ENCODE peak calls at places on chromosomes 6 and 20, in eight cellular contexts. E is cardiac fibroblast, P is fibroblast of mammary gland, N is AG04450, L is mucosa of descending colon, X is endodermal cell, H is RWPE1, Q is fibroblast of lung. T is an unnamed sample.

GRCh38 chr6:134081506-134081905 is 29.1 kb upstream of the SLC2A12 start:
- DNase-seq in E (no peak), P (no peak), N (no peak), L (no peak), X (no peak), H (no peak), Q (no peak), T (no peak)

GRCh38 chr20:11499235-11499634 is 418.5 kb upstream of the BTBD3 start:
- DNase-seq in E (no peak), P (no peak), N (no peak), L (no peak), X (no peak), H (peak; percentile 8), Q (peak; percentile 29), T (no peak)

GRCh38 chr6:142907544-142907943 is 37.4 kb downstream of the HIVEP2 start:
- DNase-seq in E (no peak), P (no peak), N (no peak), L (no peak), X (no peak), H (no peak), Q (no peak), T (no peak)

GRCh38 chr6:54335871-54336270 is 27.6 kb downstream of the TINAG start:
- DNase-seq in E (peak; percentile 89), P (peak; percentile 98), N (peak; percentile 85), L (no peak), X (no peak), H (peak; percentile 88), Q (peak; percentile 99), T (peak; percentile 80)

GRCh38 chr20:50717974-50718761 is 13.2 kb upstream of the PARD6B start:
- DNase-seq in E (no peak), P (peak; percentile 46), N (no peak), L (no peak), X (peak; percentile 58), H (no peak), Q (no peak), T (no peak)

GRCh38 chr6:25165817-25166216 is 113.4 kb upstream of the CARMIL1 start:
- DNase-seq in E (no peak), P (no peak), N (no peak), L (no peak), X (no peak), H (no peak), Q (no peak), T (no peak)

GRCh38 chr6:321158-321438 is 28.8 kb downstream of the DUSP22 start:
- DNase-seq in E (no peak), P (no peak), N (no peak), L (no peak), X (no peak), H (no peak), Q (no peak), T (no peak)

GRCh38 chr6:32132110-32132509 is 2.0 kb upstream of the FKBPL start:
- DNase-seq in E (no peak), P (no peak), N (no peak), L (no peak), X (no peak), H (no peak), Q (no peak), T (no peak)

GRCh38 chr6:79467716-79468115 is 69.5 kb downstream of the LCA5 start:
- DNase-seq in E (peak; percentile 22), P (peak; percentile 10), N (no peak), L (no peak), X (peak; percentile 67), H (no peak), Q (peak; percentile 10), T (no peak)

GRCh38 chr6:7311920-7312615 is 931 bp downstream of the SSR1 start:
- DNase-seq in E (peak; percentile 53), P (peak; percentile 55), N (no peak), L (no peak), X (no peak), H (no peak), Q (peak; percentile 57), T (no peak)

GRCh38 chr6:34809914-34810882 is 18.3 kb downstream of the BLTP3A start:
- DNase-seq in E (peak; percentile 18), P (no peak), N (no peak), L (no peak), X (no peak), H (no peak), Q (peak; percentile 41), T (no peak)

GRCh38 chr20:58708246-58708931 is 15.8 kb downstream of the NPEPL1 start:
- DNase-seq in E (no peak), P (no peak), N (no peak), L (no peak), X (peak; percentile 46), H (no peak), Q (no peak), T (no peak)

GRCh38 chr6:161694995-161695394 is 421.1 kb upstream of the AGPAT4 start:
- DNase-seq in E (peak; percentile 53), P (peak; percentile 61), N (no peak), L (no peak), X (peak; percentile 61), H (peak; percentile 5), Q (peak; percentile 11), T (peak; percentile 7)

GRCh38 chr20:6700563-6701328 is 66.7 kb upstream of the BMP2 start:
- DNase-seq in E (no peak), P (no peak), N (no peak), L (peak; percentile 40), X (no peak), H (no peak), Q (no peak), T (no peak)

GRCh38 chr20:51142448-51142847 is 119.5 kb upstream of the KCNG1 start:
- DNase-seq in E (no peak), P (no peak), N (no peak), L (no peak), X (no peak), H (no peak), Q (no peak), T (no peak)

DNA sequence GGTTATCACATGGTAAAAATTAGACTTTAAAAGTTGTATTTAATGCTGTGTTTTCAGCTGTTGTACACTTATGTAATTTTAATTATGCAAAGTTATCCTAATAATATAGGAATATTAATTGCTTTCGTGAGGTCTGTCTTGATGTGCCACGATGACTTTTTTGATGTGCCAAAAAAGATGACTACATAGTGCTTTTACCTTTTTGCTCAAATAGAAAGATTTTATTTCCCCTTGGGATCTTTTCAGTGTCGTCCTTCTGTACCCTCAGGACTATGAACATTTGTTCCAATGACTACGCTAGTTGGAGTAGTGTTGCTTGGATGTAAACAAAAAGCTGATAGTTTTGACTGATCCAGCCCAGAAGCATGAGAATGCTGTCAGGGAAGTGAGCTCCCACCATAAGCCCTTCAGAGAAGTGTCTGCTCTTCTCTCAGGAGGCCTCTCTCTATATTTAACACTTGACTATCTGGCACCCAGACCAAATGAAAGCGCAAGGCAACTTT is 1.2 kb upstream of the CD164 start:
- DNase-seq in E (no peak), P (no peak), N (no peak), L (no peak), X (no peak), H (no peak), Q (no peak), T (no peak)
- TF ChIP-seq CTCF in E (no peak), P (no peak), N (no peak), L (no peak), X (no peak), H (peak; percentile 43), Q (no peak), T (no peak)

GRCh38 chr20:7989379-7989778 is 30.2 kb downstream of the TMX4 start:
- DNase-seq in E (peak; percentile 5), P (peak; percentile 12), N (no peak), L (no peak), X (no peak), H (no peak), Q (no peak), T (no peak)
- TF ChIP-seq CTCF in E (no peak), P (peak; percentile 6), N (no peak), L (no peak), X (peak; percentile 55), H (peak; percentile 20), Q (no peak), T (no peak)

GRCh38 chr20:54237544-54237943 is 29.7 kb downstream of the PFDN4 start:
- DNase-seq in E (no peak), P (no peak), N (no peak), L (no peak), X (no peak), H (no peak), Q (no peak), T (no peak)
- TF ChIP-seq CTCF in E (no peak), P (no peak), N (no peak), L (no peak), X (no peak), H (no peak), Q (no peak), T (no peak)

DNA sequence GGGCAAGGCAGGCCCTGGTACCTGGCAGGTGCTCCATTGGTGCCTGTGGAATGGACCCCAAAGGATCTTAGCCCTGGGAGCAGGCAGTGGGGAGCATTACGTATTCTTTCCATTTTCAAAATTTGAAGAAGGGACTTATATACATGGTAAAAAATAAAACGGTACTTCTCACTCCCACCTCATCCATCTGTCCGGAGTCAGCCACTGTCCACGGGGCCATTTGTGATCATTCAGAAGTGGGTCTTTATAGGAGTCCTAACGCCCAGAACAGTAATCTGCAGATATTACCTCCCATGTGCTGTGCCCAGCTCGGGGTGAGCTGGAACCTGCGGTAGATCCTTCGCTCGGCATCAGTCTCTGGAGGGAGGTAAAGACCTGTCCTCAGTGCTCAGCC is 110.4 kb downstream of the SYCP2 start:
- DNase-seq in E (no peak), P (no peak), N (no peak), L (no peak), X (no peak), H (no peak), Q (no peak), T (no peak)
- TF ChIP-seq CTCF in E (no peak), P (no peak), N (no peak), L (no peak), X (no peak), H (no peak), Q (no peak), T (no peak)

DNA sequence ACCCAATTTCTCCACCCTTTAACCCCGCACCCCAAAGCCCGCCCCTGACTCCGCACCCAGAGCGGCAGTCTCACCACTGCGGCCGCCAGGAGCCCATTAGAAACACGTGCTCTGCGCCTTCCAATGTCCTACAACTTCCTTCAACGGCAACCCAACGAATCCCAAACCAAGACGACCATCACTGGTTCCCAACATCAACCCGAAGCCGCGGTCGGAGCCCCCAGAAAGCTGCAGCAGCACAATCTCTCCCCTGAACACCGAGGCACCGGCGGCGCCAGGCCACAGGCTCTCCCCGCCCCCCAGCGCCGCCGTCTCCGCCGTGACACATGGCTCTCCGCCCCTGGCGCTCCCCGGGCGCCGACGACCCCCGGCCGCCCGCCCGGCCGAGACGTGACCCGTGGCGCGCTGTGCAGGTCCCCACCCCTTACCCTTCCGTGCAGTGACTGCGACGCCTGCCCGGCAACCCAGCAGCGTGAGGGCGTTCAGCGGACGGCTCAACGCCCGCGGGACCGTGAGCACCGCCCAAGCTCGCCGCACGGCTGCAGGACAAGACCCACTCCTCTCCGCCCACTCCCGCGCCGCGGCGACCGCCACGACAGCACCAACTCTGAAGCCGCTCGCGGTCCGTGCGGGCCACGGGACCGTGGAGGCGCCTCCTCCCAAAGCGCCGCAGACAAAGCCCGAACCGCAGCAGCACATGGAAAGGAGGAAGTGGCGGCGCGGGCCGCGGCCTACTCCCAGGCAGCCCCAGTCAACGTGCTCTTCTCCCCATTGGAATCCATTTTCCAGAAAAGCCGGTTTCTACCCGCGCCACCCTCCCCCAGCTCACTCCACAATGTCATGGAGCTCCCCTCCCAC is 541 bp downstream of the SYNCRIP start:
- DNase-seq in E (peak; percentile 46), P (peak; percentile 36), N (no peak), L (peak; percentile 75), X (peak; percentile 78), H (peak; percentile 18), Q (peak; percentile 55), T (no peak)
- TF ChIP-seq CTCF in E (no peak), P (no peak), N (no peak), L (no peak), X (peak; percentile 28), H (no peak), Q (no peak), T (no peak)

GRCh38 chr20:57583289-57584257 is 22.7 kb downstream of the PCK1 start:
- DNase-seq in E (no peak), P (no peak), N (no peak), L (peak; percentile 17), X (no peak), H (no peak), Q (no peak), T (no peak)
- TF ChIP-seq CTCF in E (no peak), P (no peak), N (no peak), L (no peak), X (no peak), H (peak; percentile 23), Q (no peak), T (no peak)